ENCODE peak calls at places on chromosomes 4 and X, in seven cellular contexts. One of them, this sample, is unnamed.

GRCh38 chrX:73267206-73267605 is 52.6 kb upstream of the NAP1L2 start:
- DNase-seq in Calu3: no peak
- DNase-seq in mammary epithelial cell: no peak
- DNase-seq in breast epithelium: no peak
- DNase-seq in dorsolateral prefrontal cortex: no peak
- DNase-seq in WERI-Rb-1: no peak
- DNase-seq in choroid plexus epithelial cell: no peak
- DNase-seq in this sample: no peak

GRCh38 chrX:8841911-8842310 is 40.7 kb upstream of the FAM9A start:
- DNase-seq in Calu3: no peak
- DNase-seq in mammary epithelial cell: no peak
- DNase-seq in breast epithelium: no peak
- DNase-seq in dorsolateral prefrontal cortex: no peak
- DNase-seq in WERI-Rb-1: no peak
- DNase-seq in choroid plexus epithelial cell: peak
- DNase-seq in this sample: no peak

GRCh38 chrX:34734383-34734782 is 77.3 kb upstream of the TMEM47 start:
- DNase-seq in Calu3: no peak
- DNase-seq in mammary epithelial cell: peak
- DNase-seq in breast epithelium: no peak
- DNase-seq in dorsolateral prefrontal cortex: no peak
- DNase-seq in WERI-Rb-1: no peak
- DNase-seq in choroid plexus epithelial cell: peak
- DNase-seq in this sample: no peak

GRCh38 chrX:111515298-111515697 is 3.9 kb downstream of the SERTM2 start:
- DNase-seq in Calu3: no peak
- DNase-seq in mammary epithelial cell: no peak
- DNase-seq in breast epithelium: no peak
- DNase-seq in dorsolateral prefrontal cortex: no peak
- DNase-seq in WERI-Rb-1: no peak
- DNase-seq in choroid plexus epithelial cell: no peak
- DNase-seq in this sample: no peak

GRCh38 chr4:151472297-151472696 is 63.3 kb downstream of the FHIP1A start:
- DNase-seq in Calu3: no peak
- DNase-seq in mammary epithelial cell: no peak
- DNase-seq in breast epithelium: no peak
- DNase-seq in dorsolateral prefrontal cortex: no peak
- DNase-seq in WERI-Rb-1: no peak
- DNase-seq in choroid plexus epithelial cell: no peak
- DNase-seq in this sample: no peak

GRCh38 chrX:24471808-24472207 is 6.7 kb downstream of the PDK3 start:
- DNase-seq in Calu3: no peak
- DNase-seq in mammary epithelial cell: no peak
- DNase-seq in breast epithelium: no peak
- DNase-seq in dorsolateral prefrontal cortex: no peak
- DNase-seq in WERI-Rb-1: no peak
- DNase-seq in choroid plexus epithelial cell: no peak
- DNase-seq in this sample: no peak

GRCh38 chrX:123859409-123859827 is 435 bp upstream of the XIAP start:
- DNase-seq in Calu3: no peak
- DNase-seq in mammary epithelial cell: no peak
- DNase-seq in breast epithelium: no peak
- DNase-seq in dorsolateral prefrontal cortex: peak
- DNase-seq in WERI-Rb-1: no peak
- DNase-seq in choroid plexus epithelial cell: no peak
- DNase-seq in this sample: no peak

GRCh38 chr4:105956566-105956965 is 61.3 kb downstream of the NPNT start:
- DNase-seq in Calu3: no peak
- DNase-seq in mammary epithelial cell: no peak
- DNase-seq in breast epithelium: no peak
- DNase-seq in dorsolateral prefrontal cortex: no peak
- DNase-seq in WERI-Rb-1: no peak
- DNase-seq in choroid plexus epithelial cell: peak
- DNase-seq in this sample: no peak

GRCh38 chrX:147494365-147494764 is 417.4 kb upstream of the FMR1 start:
- DNase-seq in Calu3: no peak
- DNase-seq in mammary epithelial cell: no peak
- DNase-seq in breast epithelium: no peak
- DNase-seq in dorsolateral prefrontal cortex: no peak
- DNase-seq in WERI-Rb-1: no peak
- DNase-seq in choroid plexus epithelial cell: no peak
- DNase-seq in this sample: no peak

GRCh38 chr4:6268650-6269399 is 825 bp upstream of the WFS1 start:
- DNase-seq in Calu3: no peak
- DNase-seq in mammary epithelial cell: no peak
- DNase-seq in breast epithelium: no peak
- DNase-seq in dorsolateral prefrontal cortex: no peak
- DNase-seq in WERI-Rb-1: no peak
- DNase-seq in choroid plexus epithelial cell: no peak
- DNase-seq in this sample: no peak

GRCh38 chr4:44760142-44760898 is 34.0 kb upstream of the GNPDA2 start:
- DNase-seq in Calu3: peak
- DNase-seq in mammary epithelial cell: peak
- DNase-seq in breast epithelium: no peak
- DNase-seq in dorsolateral prefrontal cortex: no peak
- DNase-seq in WERI-Rb-1: peak
- DNase-seq in choroid plexus epithelial cell: peak
- DNase-seq in this sample: no peak

GRCh38 chr4:30903493-30903892 is 183.3 kb downstream of the PCDH7 start:
- DNase-seq in Calu3: no peak
- DNase-seq in mammary epithelial cell: peak
- DNase-seq in breast epithelium: no peak
- DNase-seq in dorsolateral prefrontal cortex: no peak
- DNase-seq in WERI-Rb-1: no peak
- DNase-seq in choroid plexus epithelial cell: peak
- DNase-seq in this sample: no peak

GRCh38 chr4:30380404-30380998 is 339.7 kb upstream of the PCDH7 start:
- DNase-seq in Calu3: peak
- DNase-seq in mammary epithelial cell: peak
- DNase-seq in breast epithelium: no peak
- DNase-seq in dorsolateral prefrontal cortex: no peak
- DNase-seq in WERI-Rb-1: peak
- DNase-seq in choroid plexus epithelial cell: peak
- DNase-seq in this sample: no peak

GRCh38 chr4:54090804-54091623 is 8.9 kb upstream of the GSX2 start:
- DNase-seq in Calu3: peak
- DNase-seq in mammary epithelial cell: peak
- DNase-seq in breast epithelium: no peak
- DNase-seq in dorsolateral prefrontal cortex: no peak
- DNase-seq in WERI-Rb-1: no peak
- DNase-seq in choroid plexus epithelial cell: peak
- DNase-seq in this sample: no peak

GRCh38 chr4:52019941-52020657 is at the start of gene LRRC66:
- DNase-seq in Calu3: peak
- DNase-seq in mammary epithelial cell: no peak
- DNase-seq in breast epithelium: no peak
- DNase-seq in dorsolateral prefrontal cortex: no peak
- DNase-seq in WERI-Rb-1: no peak
- DNase-seq in choroid plexus epithelial cell: no peak
- DNase-seq in this sample: no peak

GRCh38 chrX:45760187-45760742 is 559.6 kb upstream of the DIPK2B start:
- DNase-seq in Calu3: no peak
- DNase-seq in mammary epithelial cell: no peak
- DNase-seq in breast epithelium: no peak
- DNase-seq in dorsolateral prefrontal cortex: no peak
- DNase-seq in WERI-Rb-1: no peak
- DNase-seq in choroid plexus epithelial cell: no peak
- DNase-seq in this sample: no peak

GRCh38 chr4:53591372-53591892 is at the start of gene LNX1:
- DNase-seq in Calu3: peak
- DNase-seq in mammary epithelial cell: no peak
- DNase-seq in breast epithelium: peak
- DNase-seq in dorsolateral prefrontal cortex: no peak
- DNase-seq in WERI-Rb-1: no peak
- DNase-seq in choroid plexus epithelial cell: no peak
- DNase-seq in this sample: no peak

GRCh38 chr4:56448301-56448700 is 12.2 kb downstream of the PAICS start:
- DNase-seq in Calu3: no peak
- DNase-seq in mammary epithelial cell: no peak
- DNase-seq in breast epithelium: no peak
- DNase-seq in dorsolateral prefrontal cortex: no peak
- DNase-seq in WERI-Rb-1: no peak
- DNase-seq in choroid plexus epithelial cell: peak
- DNase-seq in this sample: no peak

GRCh38 chr4:37246891-37247290 is 2.3 kb downstream of the NWD2 start:
- DNase-seq in Calu3: peak
- DNase-seq in mammary epithelial cell: no peak
- DNase-seq in breast epithelium: no peak
- DNase-seq in dorsolateral prefrontal cortex: no peak
- DNase-seq in WERI-Rb-1: no peak
- DNase-seq in choroid plexus epithelial cell: no peak
- DNase-seq in this sample: no peak

GRCh38 chr4:125314676-125315570 is at the start of gene FAT4:
- DNase-seq in Calu3: peak
- DNase-seq in mammary epithelial cell: peak
- DNase-seq in breast epithelium: peak
- DNase-seq in dorsolateral prefrontal cortex: peak
- DNase-seq in WERI-Rb-1: peak
- DNase-seq in choroid plexus epithelial cell: peak
- DNase-seq in this sample: peak
- TF ChIP-seq CTCF in Calu3: no peak
- TF ChIP-seq CTCF in mammary epithelial cell: peak
- TF ChIP-seq CTCF in breast epithelium: peak
- TF ChIP-seq CTCF in dorsolateral prefrontal cortex: peak
- TF ChIP-seq CTCF in WERI-Rb-1: peak
- TF ChIP-seq CTCF in choroid plexus epithelial cell: peak
- TF ChIP-seq CTCF in this sample: no peak

GRCh38 chrX:5113128-5113527 is 1115.5 kb downstream of the NLGN4X start:
- DNase-seq in Calu3: peak
- DNase-seq in mammary epithelial cell: peak
- DNase-seq in breast epithelium: no peak
- DNase-seq in dorsolateral prefrontal cortex: no peak
- DNase-seq in WERI-Rb-1: no peak
- DNase-seq in choroid plexus epithelial cell: peak
- DNase-seq in this sample: no peak
- TF ChIP-seq CTCF in Calu3: no peak
- TF ChIP-seq CTCF in mammary epithelial cell: peak
- TF ChIP-seq CTCF in breast epithelium: peak
- TF ChIP-seq CTCF in dorsolateral prefrontal cortex: peak
- TF ChIP-seq CTCF in WERI-Rb-1: peak
- TF ChIP-seq CTCF in choroid plexus epithelial cell: no peak
- TF ChIP-seq CTCF in this sample: no peak

GRCh38 chrX:121307441-121307840 is 260.0 kb downstream of the GLUD2 start:
- DNase-seq in Calu3: no peak
- DNase-seq in mammary epithelial cell: no peak
- DNase-seq in breast epithelium: no peak
- DNase-seq in dorsolateral prefrontal cortex: no peak
- DNase-seq in WERI-Rb-1: no peak
- DNase-seq in choroid plexus epithelial cell: peak
- DNase-seq in this sample: no peak

GRCh38 chrX:121310820-121311219 is 263.4 kb downstream of the GLUD2 start:
- DNase-seq in Calu3: no peak
- DNase-seq in mammary epithelial cell: no peak
- DNase-seq in breast epithelium: no peak
- DNase-seq in dorsolateral prefrontal cortex: no peak
- DNase-seq in WERI-Rb-1: no peak
- DNase-seq in choroid plexus epithelial cell: no peak
- DNase-seq in this sample: no peak

GRCh38 chrX:121308276-121308805 is 260.9 kb downstream of the GLUD2 start:
- DNase-seq in Calu3: peak
- DNase-seq in mammary epithelial cell: peak
- DNase-seq in breast epithelium: no peak
- DNase-seq in dorsolateral prefrontal cortex: peak
- DNase-seq in WERI-Rb-1: peak
- DNase-seq in choroid plexus epithelial cell: peak
- DNase-seq in this sample: no peak
- TF ChIP-seq CTCF in Calu3: peak
- TF ChIP-seq CTCF in mammary epithelial cell: peak
- TF ChIP-seq CTCF in breast epithelium: no peak
- TF ChIP-seq CTCF in dorsolateral prefrontal cortex: peak
- TF ChIP-seq CTCF in WERI-Rb-1: peak
- TF ChIP-seq CTCF in choroid plexus epithelial cell: peak
- TF ChIP-seq CTCF in this sample: no peak

DNA sequence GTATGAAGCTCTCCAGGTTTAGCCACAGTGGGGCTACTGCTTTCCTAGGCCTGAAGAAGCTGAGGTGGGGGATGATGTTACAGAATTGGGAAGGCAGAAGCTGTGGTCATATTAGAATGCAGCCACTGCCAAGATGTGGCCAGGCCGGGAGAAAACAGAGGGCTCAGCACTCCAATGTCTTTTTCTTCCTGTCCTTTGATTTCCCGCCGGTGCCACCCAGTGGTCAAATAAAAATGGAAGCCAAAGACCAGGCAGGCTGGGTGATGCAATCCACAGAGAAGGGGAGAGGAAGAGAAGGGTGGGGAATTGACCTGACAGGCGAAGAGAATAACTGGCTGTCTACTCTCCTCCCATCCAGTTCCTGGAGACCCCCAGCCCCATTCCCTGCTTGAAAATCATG is 94.9 kb upstream of the SHISA3 start:
- DNase-seq in Calu3: peak
- DNase-seq in mammary epithelial cell: no peak
- DNase-seq in breast epithelium: no peak
- DNase-seq in dorsolateral prefrontal cortex: peak
- DNase-seq in WERI-Rb-1: peak
- DNase-seq in choroid plexus epithelial cell: peak
- DNase-seq in this sample: no peak
- TF ChIP-seq CTCF in Calu3: no peak
- TF ChIP-seq CTCF in mammary epithelial cell: no peak
- TF ChIP-seq CTCF in breast epithelium: no peak
- TF ChIP-seq CTCF in dorsolateral prefrontal cortex: peak
- TF ChIP-seq CTCF in WERI-Rb-1: peak
- TF ChIP-seq CTCF in choroid plexus epithelial cell: peak
- TF ChIP-seq CTCF in this sample: no peak

GRCh38 chr4:149203256-149204001 is 612.2 kb downstream of the IQCM start:
- DNase-seq in Calu3: no peak
- DNase-seq in mammary epithelial cell: no peak
- DNase-seq in breast epithelium: no peak
- DNase-seq in dorsolateral prefrontal cortex: no peak
- DNase-seq in WERI-Rb-1: no peak
- DNase-seq in choroid plexus epithelial cell: peak
- DNase-seq in this sample: no peak

GRCh38 chr4:149194061-149194460 is 621.6 kb downstream of the IQCM start:
- DNase-seq in Calu3: no peak
- DNase-seq in mammary epithelial cell: no peak
- DNase-seq in breast epithelium: no peak
- DNase-seq in dorsolateral prefrontal cortex: no peak
- DNase-seq in WERI-Rb-1: no peak
- DNase-seq in choroid plexus epithelial cell: no peak
- DNase-seq in this sample: no peak

GRCh38 chr4:149199594-149199993 is 616.0 kb downstream of the IQCM start:
- DNase-seq in Calu3: no peak
- DNase-seq in mammary epithelial cell: no peak
- DNase-seq in breast epithelium: no peak
- DNase-seq in dorsolateral prefrontal cortex: no peak
- DNase-seq in WERI-Rb-1: no peak
- DNase-seq in choroid plexus epithelial cell: no peak
- DNase-seq in this sample: no peak
- TF ChIP-seq CTCF in Calu3: no peak
- TF ChIP-seq CTCF in mammary epithelial cell: no peak
- TF ChIP-seq CTCF in breast epithelium: no peak
- TF ChIP-seq CTCF in dorsolateral prefrontal cortex: no peak
- TF ChIP-seq CTCF in WERI-Rb-1: no peak
- TF ChIP-seq CTCF in choroid plexus epithelial cell: no peak
- TF ChIP-seq CTCF in this sample: no peak

This sample was measured in activated B cell treated with CpG ODN at 0.5 μM for 24 hours.